ENCODE peak calls at places on chromosome 13, in four cellular contexts. One of them, this sample, is unnamed.

GRCh38 chr13:91135376-91135775 is 212.1 kb upstream of the MIR17HG start:
- DNase-seq in fibroblast of lung: no peak
- DNase-seq in colonic mucosa: no peak
- DNase-seq in body of pancreas: no peak
- DNase-seq in this sample: no peak

GRCh38 chr13:63308585-63308984 is 1892.9 kb upstream of the PCDH20 start:
- DNase-seq in fibroblast of lung: no peak
- DNase-seq in body of pancreas: no peak
- DNase-seq in colonic mucosa: no peak
- DNase-seq in this sample: no peak

GRCh38 chr13:50678464-50679162 is 164.9 kb downstream of the DLEU7 start:
- DNase-seq in fibroblast of lung: peak
- DNase-seq in body of pancreas: no peak
- DNase-seq in colonic mucosa: no peak
- DNase-seq in this sample: peak

GRCh38 chr13:55815458-55816033 is 1325.2 kb upstream of the PRR20A start:
- DNase-seq in body of pancreas: no peak
- DNase-seq in colonic mucosa: no peak
- DNase-seq in fibroblast of lung: no peak
- DNase-seq in this sample: no peak

GRCh38 chr13:43127103-43127817 is 103.9 kb downstream of the DNAJC15 start:
- DNase-seq in body of pancreas: no peak
- DNase-seq in fibroblast of lung: no peak
- DNase-seq in colonic mucosa: no peak
- DNase-seq in this sample: no peak

GRCh38 chr13:37540228-37540627 is 58.3 kb downstream of the POSTN start:
- DNase-seq in fibroblast of lung: peak
- DNase-seq in colonic mucosa: no peak
- DNase-seq in body of pancreas: no peak
- DNase-seq in this sample: peak

GRCh38 chr13:25816239-25816638 is 235.6 kb downstream of the SHISA2 start:
- DNase-seq in body of pancreas: no peak
- DNase-seq in colonic mucosa: no peak
- DNase-seq in fibroblast of lung: no peak
- DNase-seq in this sample: no peak

GRCh38 chr13:25778302-25778701 is 273.5 kb downstream of the SHISA2 start:
- DNase-seq in body of pancreas: no peak
- DNase-seq in fibroblast of lung: no peak
- DNase-seq in colonic mucosa: no peak
- DNase-seq in this sample: no peak

GRCh38 chr13:36251528-36251927 is 37.2 kb upstream of the SOHLH2 start:
- DNase-seq in fibroblast of lung: peak
- DNase-seq in colonic mucosa: no peak
- DNase-seq in body of pancreas: no peak
- DNase-seq in this sample: peak

GRCh38 chr13:29140277-29140676 is 320.1 kb downstream of the MTUS2 start:
- DNase-seq in colonic mucosa: no peak
- DNase-seq in fibroblast of lung: peak
- DNase-seq in body of pancreas: no peak
- DNase-seq in this sample: peak

GRCh38 chr13:88586263-88586662 is 915.1 kb downstream of the SLITRK5 start:
- DNase-seq in fibroblast of lung: no peak
- DNase-seq in colonic mucosa: no peak
- DNase-seq in body of pancreas: no peak
- DNase-seq in this sample: no peak

GRCh38 chr13:106530209-106530906 is 5.1 kb downstream of the EFNB2 start:
- DNase-seq in body of pancreas: no peak
- DNase-seq in fibroblast of lung: no peak
- DNase-seq in colonic mucosa: peak
- DNase-seq in this sample: no peak

GRCh38 chr13:110444226-110444653 is 117.3 kb downstream of the RAB20 start:
- DNase-seq in colonic mucosa: no peak
- DNase-seq in fibroblast of lung: peak
- DNase-seq in body of pancreas: no peak
- DNase-seq in this sample: peak

DNA sequence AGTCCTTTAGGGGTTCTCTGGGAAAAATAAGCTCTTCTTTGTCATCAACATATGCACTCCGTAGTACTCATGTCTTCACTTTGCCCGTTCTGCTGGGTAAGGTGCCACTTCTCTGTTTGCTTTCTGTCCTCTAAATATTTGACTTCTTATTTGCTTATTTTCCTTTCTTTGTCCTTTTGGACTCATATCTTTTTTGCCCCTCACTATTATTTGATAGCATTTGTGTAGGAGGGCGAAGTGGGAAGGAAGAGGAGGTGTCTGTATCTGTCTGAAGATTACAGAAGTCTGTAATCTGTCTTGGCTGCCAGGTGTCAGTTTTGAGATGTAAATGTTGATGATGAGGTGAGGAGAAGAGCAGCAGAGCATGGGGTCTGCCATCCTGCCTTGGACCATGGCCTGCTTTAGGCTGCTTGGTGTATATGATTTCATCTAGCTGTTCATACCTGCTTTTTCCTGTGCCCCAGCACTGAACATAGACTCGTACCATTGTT is 30.8 kb downstream of the USPL1 start:
- DNase-seq in body of pancreas: no peak
- DNase-seq in fibroblast of lung: no peak
- DNase-seq in colonic mucosa: no peak
- DNase-seq in this sample: no peak
- H3K4me3 ChIP-seq in body of pancreas: no peak
- H3K4me3 ChIP-seq in fibroblast of lung: no peak
- H3K4me3 ChIP-seq in colonic mucosa: no peak
- H3K4me3 ChIP-seq in this sample: no peak

GRCh38 chr13:23687614-23688013 is 117.4 kb downstream of the TNFRSF19 start:
- DNase-seq in body of pancreas: no peak
- DNase-seq in colonic mucosa: no peak
- DNase-seq in fibroblast of lung: no peak
- DNase-seq in this sample: no peak

GRCh38 chr13:23683084-23683483 is 112.9 kb downstream of the TNFRSF19 start:
- DNase-seq in fibroblast of lung: no peak
- DNase-seq in colonic mucosa: no peak
- DNase-seq in body of pancreas: no peak
- DNase-seq in this sample: no peak

GRCh38 chr13:23684647-23685046 is 114.4 kb downstream of the TNFRSF19 start:
- DNase-seq in colonic mucosa: no peak
- DNase-seq in body of pancreas: no peak
- DNase-seq in fibroblast of lung: no peak
- DNase-seq in this sample: no peak

GRCh38 chr13:23688336-23688735 is 118.1 kb downstream of the TNFRSF19 start:
- DNase-seq in body of pancreas: no peak
- DNase-seq in fibroblast of lung: no peak
- DNase-seq in colonic mucosa: no peak
- DNase-seq in this sample: no peak

GRCh38 chr13:23686948-23687347 is 116.7 kb downstream of the TNFRSF19 start:
- DNase-seq in body of pancreas: no peak
- DNase-seq in fibroblast of lung: peak
- DNase-seq in colonic mucosa: no peak
- DNase-seq in this sample: no peak
- TF ChIP-seq CTCF in body of pancreas: no peak
- TF ChIP-seq CTCF in fibroblast of lung: no peak
- TF ChIP-seq CTCF in colonic mucosa: no peak
- TF ChIP-seq CTCF in this sample: no peak

GRCh38 chr13:101627556-101627943 is 175.1 kb downstream of the ITGBL1 start:
- DNase-seq in colonic mucosa: no peak
- DNase-seq in fibroblast of lung: peak
- DNase-seq in body of pancreas: no peak
- DNase-seq in this sample: peak
- H3K4me3 ChIP-seq in colonic mucosa: no peak
- H3K4me3 ChIP-seq in fibroblast of lung: peak
- H3K4me3 ChIP-seq in body of pancreas: no peak
- H3K4me3 ChIP-seq in this sample: no peak

GRCh38 chr13:105105471-105105870 is 1430.0 kb downstream of the EFNB2 start:
- DNase-seq in colonic mucosa: no peak
- DNase-seq in body of pancreas: no peak
- DNase-seq in fibroblast of lung: no peak
- DNase-seq in this sample: no peak
- TF ChIP-seq CTCF in colonic mucosa: no peak
- TF ChIP-seq CTCF in body of pancreas: no peak
- TF ChIP-seq CTCF in fibroblast of lung: no peak
- TF ChIP-seq CTCF in this sample: no peak

GRCh38 chr13:48726711-48727110 is 73.0 kb downstream of the CYSLTR2 start:
- DNase-seq in colonic mucosa: no peak
- DNase-seq in fibroblast of lung: peak
- DNase-seq in body of pancreas: no peak
- DNase-seq in this sample: peak

GRCh38 chr13:48728876-48729275 is 75.1 kb downstream of the CYSLTR2 start:
- DNase-seq in colonic mucosa: no peak
- DNase-seq in body of pancreas: no peak
- DNase-seq in fibroblast of lung: no peak
- DNase-seq in this sample: peak

GRCh38 chr13:48730971-48731658 is 77.4 kb downstream of the CYSLTR2 start:
- DNase-seq in colonic mucosa: no peak
- DNase-seq in fibroblast of lung: peak
- DNase-seq in body of pancreas: no peak
- DNase-seq in this sample: peak

GRCh38 chr13:48728226-48728625 is 74.5 kb downstream of the CYSLTR2 start:
- DNase-seq in colonic mucosa: no peak
- DNase-seq in fibroblast of lung: no peak
- DNase-seq in body of pancreas: no peak
- DNase-seq in this sample: no peak

GRCh38 chr13:48727252-48728011 is 73.7 kb downstream of the CYSLTR2 start:
- DNase-seq in body of pancreas: no peak
- DNase-seq in fibroblast of lung: peak
- DNase-seq in colonic mucosa: no peak
- DNase-seq in this sample: peak
- H3K4me3 ChIP-seq in body of pancreas: no peak
- H3K4me3 ChIP-seq in fibroblast of lung: no peak
- H3K4me3 ChIP-seq in colonic mucosa: no peak
- H3K4me3 ChIP-seq in this sample: no peak

GRCh38 chr13:94716016-94716415 is 3.7 kb upstream of the SOX21 start:
- DNase-seq in colonic mucosa: no peak
- DNase-seq in body of pancreas: no peak
- DNase-seq in fibroblast of lung: no peak
- DNase-seq in this sample: no peak
- TF ChIP-seq CTCF in colonic mucosa: no peak
- TF ChIP-seq CTCF in body of pancreas: no peak
- TF ChIP-seq CTCF in fibroblast of lung: peak
- TF ChIP-seq CTCF in this sample: peak

GRCh38 chr13:112705286-112705685 is 15.4 kb downstream of the ATP11A start:
- DNase-seq in body of pancreas: no peak
- DNase-seq in colonic mucosa: no peak
- DNase-seq in fibroblast of lung: no peak
- DNase-seq in this sample: no peak
- H3K4me3 ChIP-seq in body of pancreas: no peak
- H3K4me3 ChIP-seq in colonic mucosa: no peak
- H3K4me3 ChIP-seq in fibroblast of lung: no peak
- H3K4me3 ChIP-seq in this sample: no peak

GRCh38 chr13:113742000-113742441 is 17.0 kb upstream of the TMEM255B start:
- DNase-seq in fibroblast of lung: peak
- DNase-seq in colonic mucosa: peak
- DNase-seq in body of pancreas: peak
- DNase-seq in this sample: peak

GRCh38 chr13:113743366-113744195 is 15.4 kb upstream of the TMEM255B start:
- DNase-seq in fibroblast of lung: no peak
- DNase-seq in body of pancreas: peak
- DNase-seq in colonic mucosa: no peak
- DNase-seq in this sample: no peak

GRCh38 chr13:113744197-113745000 is 14.6 kb upstream of the TMEM255B start:
- DNase-seq in fibroblast of lung: no peak
- DNase-seq in body of pancreas: peak
- DNase-seq in colonic mucosa: no peak
- DNase-seq in this sample: no peak

GRCh38 chr13:113741101-113741731 is 17.8 kb upstream of the TMEM255B start:
- DNase-seq in body of pancreas: peak
- DNase-seq in fibroblast of lung: no peak
- DNase-seq in colonic mucosa: no peak
- DNase-seq in this sample: no peak

DNA sequence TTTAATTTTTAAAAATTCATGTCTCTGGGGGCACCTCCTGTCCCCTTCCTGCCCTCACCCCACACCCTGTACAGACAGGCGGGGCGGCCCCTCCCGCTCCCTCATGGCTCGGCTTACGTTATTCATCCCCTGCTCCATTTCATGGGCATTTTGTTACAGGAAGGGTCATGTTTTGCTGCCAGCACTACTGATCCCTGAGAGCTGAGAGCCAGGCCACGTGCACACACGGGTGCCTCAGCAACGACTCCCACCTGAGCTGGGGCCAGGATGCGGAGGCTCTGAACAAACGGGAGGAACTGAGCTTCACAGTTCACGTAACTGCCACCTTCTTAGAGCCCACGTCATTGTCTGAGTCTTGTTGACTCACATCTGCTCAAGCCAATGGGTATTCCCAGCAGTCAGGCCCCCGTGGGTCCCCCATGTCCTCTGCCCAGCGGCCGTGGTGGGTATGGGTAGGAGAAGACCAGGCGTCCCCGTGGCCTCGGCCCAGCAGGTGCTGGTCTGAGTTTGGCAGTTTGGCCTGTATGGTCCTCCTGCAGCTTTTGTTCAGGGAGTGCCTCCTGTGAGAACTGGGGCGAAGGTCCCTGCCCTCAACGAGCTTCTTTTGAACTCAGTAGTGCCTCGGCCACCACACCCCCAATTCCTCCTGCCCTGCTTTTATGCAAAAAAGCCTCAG is 16.4 kb upstream of the TMEM255B start:
- DNase-seq in body of pancreas: peak
- DNase-seq in colonic mucosa: no peak
- DNase-seq in fibroblast of lung: no peak
- DNase-seq in this sample: peak
- TF ChIP-seq CTCF in body of pancreas: no peak
- TF ChIP-seq CTCF in colonic mucosa: no peak
- TF ChIP-seq CTCF in fibroblast of lung: no peak
- TF ChIP-seq CTCF in this sample: no peak

DNA sequence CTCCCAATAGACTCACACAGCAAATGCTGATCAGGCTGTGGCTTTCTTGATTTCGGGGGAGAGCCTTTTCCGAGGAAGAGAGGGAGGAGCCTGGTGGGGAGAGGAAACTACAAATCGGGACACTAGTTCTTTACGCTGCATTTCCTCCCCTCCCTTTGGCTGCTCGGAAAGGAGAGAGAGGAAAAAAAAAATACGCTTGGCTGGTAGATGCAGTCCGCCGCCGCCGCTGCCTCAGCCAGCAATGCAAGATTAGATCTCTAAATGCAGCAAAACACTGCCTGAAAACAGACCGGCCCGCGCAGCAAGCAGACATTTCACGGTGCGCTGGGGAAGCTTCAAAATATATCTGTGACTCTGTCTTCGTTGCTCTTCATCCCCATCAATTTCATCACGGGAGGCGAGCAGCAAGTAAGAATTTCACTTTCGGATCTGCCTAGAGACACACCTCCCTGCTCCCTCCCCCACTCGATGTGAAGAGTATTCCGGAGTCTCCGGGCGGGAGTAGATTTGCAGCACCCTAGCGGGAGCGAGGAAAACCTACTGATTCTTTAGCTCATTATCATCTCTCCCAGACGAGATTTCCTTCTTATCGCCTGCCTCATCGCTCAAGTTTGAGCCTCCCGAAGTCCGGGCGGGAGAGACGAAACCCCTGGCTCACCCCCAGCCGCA is at the start of gene PCDH17:
- DNase-seq in body of pancreas: peak
- DNase-seq in fibroblast of lung: peak
- DNase-seq in colonic mucosa: no peak
- DNase-seq in this sample: no peak
- H3K4me3 ChIP-seq in body of pancreas: peak
- H3K4me3 ChIP-seq in fibroblast of lung: peak
- H3K4me3 ChIP-seq in colonic mucosa: peak
- H3K4me3 ChIP-seq in this sample: peak

This sample was measured in fibroblast of mammary gland.